ENCODE peak calls at places on chromosome 16, in four cellular contexts. One of them, this sample, is unnamed.

GRCh38 chr16:22321340-22322001 is 24.3 kb downstream of the POLR3E start:
- DNase-seq in GM12878: peak
- DNase-seq in K562: peak
- DNase-seq in HepG2: peak
- DNase-seq in this sample: peak

GRCh38 chr16:2476345-2476720 is 1.4 kb downstream of the TBC1D24 start:
- DNase-seq in GM12878: no peak
- DNase-seq in K562: no peak
- DNase-seq in HepG2: no peak
- DNase-seq in this sample: no peak

GRCh38 chr16:87298857-87299465 is 18.2 kb downstream of the C16orf95 start:
- DNase-seq in GM12878: no peak
- DNase-seq in K562: no peak
- DNase-seq in HepG2: no peak
- DNase-seq in this sample: no peak

GRCh38 chr16:69195371-69196029 is 8.5 kb downstream of the SNTB2 start:
- DNase-seq in GM12878: no peak
- DNase-seq in K562: no peak
- DNase-seq in HepG2: no peak
- DNase-seq in this sample: no peak

GRCh38 chr16:68091604-68092261 is 6.6 kb downstream of the NFATC3 start:
- DNase-seq in GM12878: no peak
- DNase-seq in K562: no peak
- DNase-seq in HepG2: peak
- DNase-seq in this sample: no peak

GRCh38 chr16:48537909-48538745 is 71.9 kb downstream of the N4BP1 start:
- DNase-seq in GM12878: no peak
- DNase-seq in K562: no peak
- DNase-seq in HepG2: no peak
- DNase-seq in this sample: no peak

GRCh38 chr16:85159226-85159980 is 47.1 kb upstream of the CIBAR2 start:
- DNase-seq in GM12878: no peak
- DNase-seq in K562: no peak
- DNase-seq in HepG2: peak
- DNase-seq in this sample: no peak

GRCh38 chr16:75203106-75203505 is 3.9 kb downstream of the CTRB2 start:
- DNase-seq in GM12878: no peak
- DNase-seq in K562: no peak
- DNase-seq in HepG2: no peak
- DNase-seq in this sample: peak

GRCh38 chr16:57191056-57191536 is 5.0 kb downstream of the RSPRY1 start:
- DNase-seq in GM12878: no peak
- DNase-seq in K562: no peak
- DNase-seq in HepG2: no peak
- DNase-seq in this sample: no peak

DNA sequence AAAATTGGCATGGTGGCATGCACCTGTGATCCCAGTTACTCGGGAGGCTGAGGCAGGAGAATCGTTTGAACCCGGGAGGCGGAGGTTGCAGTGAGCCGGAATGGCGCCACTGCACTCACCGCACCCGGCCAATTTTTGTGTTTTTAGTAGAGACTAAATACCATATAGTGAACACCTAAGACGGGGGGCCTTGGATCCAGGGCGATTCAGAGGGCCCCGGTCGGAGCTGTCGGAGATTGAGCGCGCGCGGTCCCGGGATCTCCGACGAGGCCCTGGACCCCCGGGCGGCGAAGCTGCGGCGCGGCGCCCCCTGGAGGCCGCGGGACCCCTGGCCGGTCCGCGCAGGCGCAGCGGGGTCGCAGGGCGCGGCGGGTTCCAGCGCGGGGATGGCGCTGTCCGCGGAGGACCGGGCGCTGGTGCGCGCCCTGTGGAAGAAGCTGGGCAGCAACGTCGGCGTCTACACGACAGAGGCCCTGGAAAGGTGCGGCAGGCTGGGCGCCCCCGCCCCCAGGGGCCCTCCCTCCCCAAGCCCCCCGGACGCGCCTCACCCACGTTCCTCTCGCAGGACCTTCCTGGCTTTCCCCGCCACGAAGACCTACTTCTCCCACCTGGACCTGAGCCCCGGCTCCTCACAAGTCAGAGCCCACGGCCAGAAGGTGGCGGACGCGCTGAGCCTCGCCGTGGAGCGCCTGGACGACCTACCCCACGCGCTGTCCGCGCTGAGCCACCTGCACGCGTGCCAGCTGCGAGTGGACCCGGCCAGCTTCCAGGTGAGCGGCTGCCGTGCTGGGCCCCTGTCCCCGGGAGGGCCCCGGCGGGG is at the start of gene HBQ1:
- DNase-seq in GM12878: no peak
- DNase-seq in K562: peak
- DNase-seq in HepG2: peak
- DNase-seq in this sample: peak
- TF ChIP-seq USF2 in GM12878: no peak
- TF ChIP-seq USF2 in K562: no peak
- TF ChIP-seq USF2 in HepG2: no peak
- TF ChIP-seq USF2 in this sample: no peak

GRCh38 chr16:5903797-5904196 is 806.2 kb upstream of the EEF2KMT start:
- DNase-seq in GM12878: no peak
- DNase-seq in K562: no peak
- DNase-seq in HepG2: no peak
- DNase-seq in this sample: no peak

GRCh38 chr16:5903153-5903552 is 805.6 kb upstream of the EEF2KMT start:
- DNase-seq in GM12878: no peak
- DNase-seq in K562: no peak
- DNase-seq in HepG2: no peak
- DNase-seq in this sample: no peak

GRCh38 chr16:5906351-5906750 is 808.8 kb upstream of the EEF2KMT start:
- DNase-seq in GM12878: no peak
- DNase-seq in K562: no peak
- DNase-seq in HepG2: no peak
- DNase-seq in this sample: no peak

GRCh38 chr16:5907544-5907943 is 809.9 kb upstream of the EEF2KMT start:
- DNase-seq in GM12878: no peak
- DNase-seq in K562: no peak
- DNase-seq in HepG2: no peak
- DNase-seq in this sample: no peak

GRCh38 chr16:5905935-5906334 is 808.3 kb upstream of the EEF2KMT start:
- DNase-seq in GM12878: no peak
- DNase-seq in K562: no peak
- DNase-seq in HepG2: no peak
- DNase-seq in this sample: no peak
- TF ChIP-seq CREM in GM12878: no peak
- TF ChIP-seq CREM in K562: no peak
- TF ChIP-seq CREM in HepG2: no peak
- TF ChIP-seq CREM in this sample: no peak

GRCh38 chr16:78505544-78506371 is 406.3 kb downstream of the WWOX start:
- DNase-seq in GM12878: no peak
- DNase-seq in K562: no peak
- DNase-seq in HepG2: peak
- DNase-seq in this sample: peak
- TF ChIP-seq USF2 in GM12878: no peak
- TF ChIP-seq USF2 in K562: no peak
- TF ChIP-seq USF2 in HepG2: no peak
- TF ChIP-seq USF2 in this sample: no peak

DNA sequence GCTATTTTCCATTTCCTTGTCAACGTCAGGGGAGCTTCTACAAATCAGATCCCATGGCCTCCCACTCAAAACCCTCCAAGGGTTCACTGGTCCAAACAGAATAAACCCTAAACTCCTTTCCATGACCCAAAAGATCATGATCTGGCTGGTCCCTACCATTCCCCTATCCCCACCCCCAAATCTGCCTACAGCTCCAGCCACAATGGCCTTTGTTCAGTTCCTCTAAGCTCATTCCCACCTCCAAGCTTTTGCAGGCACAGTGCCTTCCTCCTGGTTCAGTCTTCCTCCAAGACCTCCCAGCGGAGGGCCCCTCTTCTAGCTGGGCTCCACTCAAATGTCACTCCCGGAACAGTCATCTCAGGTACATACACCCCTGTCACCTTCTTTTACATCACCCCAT is 2.0 kb downstream of the GPRC5B start:
- DNase-seq in GM12878: no peak
- DNase-seq in K562: no peak
- DNase-seq in HepG2: no peak
- DNase-seq in this sample: no peak
- TF ChIP-seq CREM in GM12878: no peak
- TF ChIP-seq CREM in K562: no peak
- TF ChIP-seq CREM in HepG2: no peak
- TF ChIP-seq CREM in this sample: no peak

GRCh38 chr16:16019488-16019887 is 70.1 kb downstream of the ABCC1 start:
- DNase-seq in GM12878: no peak
- DNase-seq in K562: no peak
- DNase-seq in HepG2: no peak
- DNase-seq in this sample: no peak
- TF ChIP-seq USF2 in GM12878: no peak
- TF ChIP-seq USF2 in K562: no peak
- TF ChIP-seq USF2 in HepG2: no peak
- TF ChIP-seq USF2 in this sample: no peak

GRCh38 chr16:30485818-30486436 is 13.4 kb downstream of the ITGAL start:
- DNase-seq in GM12878: no peak
- DNase-seq in K562: no peak
- DNase-seq in HepG2: no peak
- DNase-seq in this sample: no peak
- TF ChIP-seq CREM in GM12878: no peak
- TF ChIP-seq CREM in K562: no peak
- TF ChIP-seq CREM in HepG2: no peak
- TF ChIP-seq CREM in this sample: no peak

GRCh38 chr16:4693956-4694663 is 748 bp downstream of the NUDT16L1 start:
- DNase-seq in GM12878: no peak
- DNase-seq in K562: peak
- DNase-seq in HepG2: no peak
- DNase-seq in this sample: no peak
- TF ChIP-seq USF2 in GM12878: no peak
- TF ChIP-seq USF2 in K562: no peak
- TF ChIP-seq USF2 in HepG2: no peak
- TF ChIP-seq USF2 in this sample: no peak

DNA sequence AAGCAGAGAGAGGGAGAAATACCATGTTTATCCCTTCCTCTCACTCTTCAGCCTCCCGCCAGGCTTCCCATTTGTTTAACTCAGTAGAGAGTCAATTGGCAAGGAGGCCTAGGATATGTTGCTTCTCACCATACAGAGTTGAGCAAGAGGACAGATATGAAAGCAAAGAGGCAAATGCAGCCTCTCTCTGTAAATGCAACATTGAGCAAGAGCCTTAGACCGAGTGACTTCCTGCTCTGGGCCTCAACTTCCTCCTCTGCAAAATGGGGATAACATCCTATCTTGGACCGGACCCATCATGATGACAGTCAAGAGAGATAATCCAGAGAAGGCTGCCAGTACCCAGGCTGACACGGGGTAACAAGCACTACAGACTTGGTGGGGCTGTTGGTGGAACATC is 36.8 kb downstream of the SOCS1 start:
- DNase-seq in GM12878: no peak
- DNase-seq in K562: no peak
- DNase-seq in HepG2: no peak
- DNase-seq in this sample: no peak
- TF ChIP-seq CREM in GM12878: no peak
- TF ChIP-seq CREM in K562: no peak
- TF ChIP-seq CREM in HepG2: no peak
- TF ChIP-seq CREM in this sample: no peak

This sample was measured in WTC11.